ENCODE peak calls at places on chromosome 10, in five cellular contexts. U is fibroblast of villous mesenchyme, T is cardiac fibroblast, H is adrenal gland, O is fibroblast of mammary gland. S is an unnamed sample.

GRCh38 chr10:19929466-19930140 is 113.4 kb downstream of the PLXDC2 start:
- DNase-seq in H (peak), O (peak), T (peak), U (peak), S (peak)

GRCh38 chr10:125263551-125263950 is 103.2 kb upstream of the CTBP2 start:
- DNase-seq in T (no peak), U (no peak), H (no peak), O (no peak), S (no peak)

GRCh38 chr10:117132751-117133231 is 5.3 kb downstream of the VAX1 start:
- DNase-seq in U (no peak), H (no peak), T (no peak), O (no peak), S (no peak)

GRCh38 chr10:97103682-97104081 is 82.1 kb downstream of the SLIT1 start:
- DNase-seq in O (no peak), H (no peak), U (no peak), T (no peak), S (no peak)

GRCh38 chr10:76430330-76430729 is 998.9 kb downstream of the LRMDA start:
- DNase-seq in O (peak), U (peak), T (no peak), H (no peak), S (peak)

GRCh38 chr10:47063858-47064257 is 152.6 kb downstream of the PTPN20 start:
- DNase-seq in T (no peak), O (no peak), H (no peak), U (no peak), S (no peak)

GRCh38 chr10:79014796-79015195 is 54.0 kb upstream of the ZMIZ1 start:
- DNase-seq in H (peak), O (no peak), U (no peak), T (no peak), S (no peak)

GRCh38 chr10:12164085-12164484 is 31.6 kb downstream of the NUDT5 start:
- DNase-seq in U (no peak), H (no peak), O (no peak), T (no peak), S (no peak)

GRCh38 chr10:79335094-79335469 is 12.2 kb upstream of the PPIF start:
- DNase-seq in T (no peak), H (peak), U (no peak), O (no peak), S (no peak)

GRCh38 chr10:50577681-50578350 is 45.9 kb downstream of the SGMS1 start:
- DNase-seq in H (peak), T (peak), U (peak), O (peak), S (no peak)

GRCh38 chr10:86400705-86401587 is 34.4 kb upstream of the GRID1 start:
- DNase-seq in T (peak), U (peak), H (peak), O (no peak), S (peak)

GRCh38 chr10:99276848-99277486 is 41.3 kb upstream of the HPSE2 start:
- DNase-seq in U (peak), H (no peak), O (peak), T (peak), S (peak)

GRCh38 chr10:3625959-3626751 is 158.9 kb downstream of the KLF6 start:
- DNase-seq in O (peak), H (no peak), U (peak), T (peak), S (peak)

DNA sequence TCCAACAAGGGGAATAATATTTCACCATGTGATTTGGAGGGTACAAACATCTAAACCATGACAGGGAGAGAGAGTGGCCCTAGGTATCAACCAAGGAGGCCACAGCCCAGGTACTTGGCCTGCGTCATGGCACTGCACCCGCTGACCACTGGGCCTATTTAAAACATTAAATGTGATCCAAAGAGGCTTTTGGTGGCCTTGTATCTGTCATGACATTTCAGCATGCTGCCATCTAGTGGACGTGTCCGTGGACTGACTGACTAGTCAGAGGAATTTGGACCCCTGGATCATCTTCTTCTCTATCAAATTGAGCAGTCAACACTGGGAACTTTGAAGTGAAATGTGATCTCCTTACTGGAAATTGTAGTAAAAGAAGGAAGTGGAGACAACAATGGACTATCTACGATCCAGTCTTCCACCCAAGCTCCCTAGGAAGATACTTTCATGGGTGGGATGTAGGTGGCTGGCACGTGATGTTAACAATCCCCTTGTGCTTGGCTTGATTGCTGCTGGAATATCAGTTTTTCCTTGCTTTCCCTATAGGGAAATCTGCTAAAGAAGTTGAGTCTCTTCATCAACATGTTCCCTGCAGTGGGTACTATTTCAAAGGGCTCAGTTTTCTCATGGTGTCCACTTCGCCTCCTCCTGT is 24.6 kb upstream of the ITGA8 start:
- DNase-seq in U (peak), H (peak), T (peak), O (peak), S (peak)
- TF ChIP-seq CTCF in U (peak), H (peak), T (peak), O (peak), S (peak)

DNA sequence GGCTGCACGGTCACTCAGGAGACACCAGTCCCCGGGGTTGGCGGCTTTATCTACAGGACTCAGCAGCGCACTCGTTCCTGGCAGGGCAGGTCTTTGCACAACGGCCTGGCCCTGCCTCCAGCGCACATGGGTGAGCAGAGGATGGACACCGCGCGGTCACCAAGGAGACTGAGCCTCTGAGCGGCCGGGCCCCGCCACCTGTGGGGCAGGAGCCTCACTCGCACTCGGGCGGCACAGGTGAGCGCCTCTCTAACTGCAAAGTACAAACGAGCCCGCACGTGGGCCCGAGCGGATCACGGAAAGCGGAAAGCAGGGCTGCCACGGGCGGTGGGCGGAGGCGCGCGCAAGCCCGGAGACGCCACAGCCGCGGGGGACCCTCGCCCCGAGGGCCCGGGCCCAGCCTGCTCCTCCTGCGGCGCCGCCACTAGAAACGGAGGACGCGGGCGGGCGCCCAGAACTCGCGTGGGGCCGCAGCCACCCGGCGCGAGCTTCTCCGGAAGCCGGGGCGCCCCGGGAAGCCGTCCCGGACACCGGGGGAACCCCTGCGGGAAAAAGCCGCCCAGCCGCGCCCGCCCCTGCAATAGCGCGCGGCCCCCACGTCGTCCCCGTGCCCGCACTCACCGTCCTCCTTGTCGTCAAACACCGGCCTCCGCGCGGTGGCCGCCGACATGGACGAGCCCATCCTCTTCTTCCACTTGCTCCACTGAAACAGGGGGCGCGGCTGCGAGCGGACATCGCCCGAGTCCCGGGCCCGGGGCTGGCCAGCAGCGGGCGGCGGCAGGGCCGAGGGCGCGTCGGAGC is 599 bp downstream of the STK32C start:
- DNase-seq in T (peak), O (no peak), U (no peak), H (peak), S (no peak)
- H3K4me3 ChIP-seq in T (peak), O (peak), U (peak), H (peak), S (peak)

DNA sequence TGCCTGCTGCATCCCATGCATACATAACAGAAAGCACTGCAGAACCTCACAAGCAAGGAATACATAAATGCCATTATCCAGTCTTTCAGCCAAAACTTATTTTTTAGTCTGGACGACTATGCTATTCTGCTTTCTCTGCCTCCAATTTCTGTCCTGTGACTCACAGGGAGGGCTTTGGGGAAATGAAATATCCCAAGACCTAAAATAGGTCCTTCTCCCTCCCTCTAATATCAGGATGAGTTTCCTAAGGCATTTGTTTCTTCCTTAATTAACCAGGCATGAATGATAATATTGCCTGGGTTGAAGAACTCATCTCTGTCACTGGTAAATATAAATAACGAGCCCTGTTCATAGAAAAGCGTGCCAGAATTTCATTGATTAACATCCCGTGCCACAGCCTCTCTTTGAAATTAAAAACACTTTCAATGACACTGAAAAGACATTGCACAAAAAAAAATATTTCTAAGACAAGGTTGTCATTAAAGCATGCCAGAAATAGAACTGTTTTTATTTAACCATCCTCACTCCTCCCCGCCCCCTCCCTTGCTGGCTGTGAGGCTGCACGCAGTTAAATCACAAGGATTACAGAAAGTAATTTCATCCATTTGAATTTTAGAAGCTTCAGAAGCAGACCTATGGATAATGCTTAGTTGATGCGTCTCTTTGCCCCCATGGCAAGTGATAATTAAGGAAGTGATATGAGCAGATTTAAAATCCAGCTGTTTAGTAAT is 103.0 kb upstream of the ANKRD1 start:
- DNase-seq in U (no peak), H (no peak), T (no peak), O (no peak), S (no peak)
- TF ChIP-seq CTCF in U (no peak), H (no peak), T (no peak), O (no peak), S (no peak)

GRCh38 chr10:26860026-26860541 is 674 bp downstream of the ABI1 start:
- DNase-seq in U (peak), H (peak), O (peak), T (peak), S (peak)

GRCh38 chr10:26859241-26860025 is 1.3 kb downstream of the ABI1 start:
- DNase-seq in U (peak), O (no peak), H (no peak), T (no peak), S (peak)

GRCh38 chr10:26860542-26861325 is at the start of gene ABI1:
- DNase-seq in U (peak), O (peak), H (peak), T (peak), S (peak)

GRCh38 chr10:26858707-26859034 is 2.1 kb downstream of the ABI1 start:
- DNase-seq in U (peak), H (no peak), T (peak), O (peak), S (peak)

GRCh38 chr10:26857991-26858706 is 2.6 kb downstream of the ABI1 start:
- DNase-seq in T (peak), U (no peak), O (peak), H (no peak), S (peak)
- H3K4me3 ChIP-seq in T (peak), U (peak), O (peak), H (no peak), S (peak)

GRCh38 chr10:77890097-77890496 is 36.5 kb downstream of the DLG5 start:
- DNase-seq in U (no peak), H (no peak), T (no peak), O (no peak), S (no peak)
- TF ChIP-seq CTCF in U (no peak), H (no peak), T (no peak), O (no peak), S (no peak)

DNA sequence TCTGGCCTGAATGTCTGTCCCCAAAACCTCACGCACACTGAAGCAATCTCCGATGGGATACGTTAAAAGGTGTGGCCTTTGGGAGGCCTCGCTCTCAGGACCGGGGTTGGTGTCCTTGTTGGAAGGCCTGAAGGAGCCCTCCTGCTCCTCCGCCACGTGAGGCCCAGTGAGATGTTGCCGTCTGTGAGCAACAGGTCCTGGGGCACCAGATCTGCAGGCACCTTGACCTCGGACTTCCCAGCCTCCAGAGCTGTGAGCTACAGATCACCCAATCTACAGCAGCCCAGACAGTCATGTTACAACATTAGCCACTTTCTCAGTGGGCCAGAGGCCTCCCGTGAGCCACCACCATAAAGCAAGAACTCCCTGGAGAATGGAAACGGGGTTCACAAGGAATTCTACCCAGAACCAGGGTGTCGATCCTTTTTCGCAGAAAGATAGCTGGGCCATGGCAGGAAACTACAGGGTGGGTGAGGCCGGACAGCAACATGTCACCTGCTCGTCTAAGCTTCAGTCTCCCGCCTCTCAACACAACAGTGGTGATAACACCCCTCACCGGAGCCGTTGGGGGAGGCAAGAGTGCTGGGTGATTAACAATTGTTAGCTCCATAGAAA is 87.0 kb downstream of the DIP2C start:
- DNase-seq in O (no peak), T (no peak), U (no peak), H (no peak), S (no peak)
- H3K4me3 ChIP-seq in O (no peak), T (no peak), U (no peak), H (no peak), S (no peak)